ENCODE peak calls at places on chromosomes 2 and 18, in four cellular contexts. One of them, this sample, is unnamed.

GRCh38 chr2:26670171-26670570 is 22.4 kb upstream of the KCNK3 start:
- DNase-seq in NCI-H524: no peak
- DNase-seq in stimulated activated CD8-positive, alpha-beta memory T cell treated with anti-CD3 and anti-CD28 coated beads, Interleukin-15, amount 100 ng/mL, for 24 hours: no peak
- DNase-seq in AG08396: no peak
- DNase-seq in this sample: no peak

GRCh38 chr2:60516383-60516811 is 37.1 kb downstream of the BCL11A start:
- DNase-seq in NCI-H524: no peak
- DNase-seq in stimulated activated CD8-positive, alpha-beta memory T cell treated with anti-CD3 and anti-CD28 coated beads, Interleukin-15, amount 100 ng/mL, for 24 hours: no peak
- DNase-seq in AG08396: peak
- DNase-seq in this sample: no peak

GRCh38 chr2:187956906-187957534 is 334.7 kb upstream of the GULP1 start:
- DNase-seq in stimulated activated CD8-positive, alpha-beta memory T cell treated with anti-CD3 and anti-CD28 coated beads, Interleukin-15, amount 100 ng/mL, for 24 hours: no peak
- DNase-seq in NCI-H524: no peak
- DNase-seq in AG08396: peak
- DNase-seq in this sample: no peak

GRCh38 chr2:182822733-182823132 is 43.7 kb downstream of the FRZB start:
- DNase-seq in stimulated activated CD8-positive, alpha-beta memory T cell treated with anti-CD3 and anti-CD28 coated beads, Interleukin-15, amount 100 ng/mL, for 24 hours: no peak
- DNase-seq in NCI-H524: no peak
- DNase-seq in AG08396: no peak
- DNase-seq in this sample: no peak

GRCh38 chr2:176646033-176646615 is 376.9 kb downstream of the MTX2 start:
- DNase-seq in stimulated activated CD8-positive, alpha-beta memory T cell treated with anti-CD3 and anti-CD28 coated beads, Interleukin-15, amount 100 ng/mL, for 24 hours: no peak
- DNase-seq in NCI-H524: no peak
- DNase-seq in AG08396: no peak
- DNase-seq in this sample: no peak

GRCh38 chr2:106138904-106139574 is 55.1 kb downstream of the UXS1 start:
- DNase-seq in stimulated activated CD8-positive, alpha-beta memory T cell treated with anti-CD3 and anti-CD28 coated beads, Interleukin-15, amount 100 ng/mL, for 24 hours: no peak
- DNase-seq in NCI-H524: no peak
- DNase-seq in AG08396: no peak
- DNase-seq in this sample: no peak

GRCh38 chr18:29060349-29060748 is 883.4 kb upstream of the CDH2 start:
- DNase-seq in NCI-H524: no peak
- DNase-seq in AG08396: no peak
- DNase-seq in stimulated activated CD8-positive, alpha-beta memory T cell treated with anti-CD3 and anti-CD28 coated beads, Interleukin-15, amount 100 ng/mL, for 24 hours: no peak
- DNase-seq in this sample: no peak

GRCh38 chr2:65198737-65199136 is 28.9 kb upstream of the ACTR2 start:
- DNase-seq in stimulated activated CD8-positive, alpha-beta memory T cell treated with anti-CD3 and anti-CD28 coated beads, Interleukin-15, amount 100 ng/mL, for 24 hours: no peak
- DNase-seq in AG08396: peak
- DNase-seq in NCI-H524: no peak
- DNase-seq in this sample: no peak

GRCh38 chr2:146597291-146597690 is 1247.5 kb upstream of the ACVR2A start:
- DNase-seq in NCI-H524: no peak
- DNase-seq in stimulated activated CD8-positive, alpha-beta memory T cell treated with anti-CD3 and anti-CD28 coated beads, Interleukin-15, amount 100 ng/mL, for 24 hours: no peak
- DNase-seq in AG08396: no peak
- DNase-seq in this sample: no peak

GRCh38 chr2:237702439-237703397 is 75.3 kb downstream of the LRRFIP1 start:
- DNase-seq in NCI-H524: no peak
- DNase-seq in AG08396: peak
- DNase-seq in stimulated activated CD8-positive, alpha-beta memory T cell treated with anti-CD3 and anti-CD28 coated beads, Interleukin-15, amount 100 ng/mL, for 24 hours: no peak
- DNase-seq in this sample: no peak

GRCh38 chr2:18719978-18720775 is 130.8 kb upstream of the NT5C1B start:
- DNase-seq in stimulated activated CD8-positive, alpha-beta memory T cell treated with anti-CD3 and anti-CD28 coated beads, Interleukin-15, amount 100 ng/mL, for 24 hours: no peak
- DNase-seq in AG08396: peak
- DNase-seq in NCI-H524: no peak
- DNase-seq in this sample: no peak

GRCh38 chr2:240013343-240013742 is 11.8 kb downstream of the NDUFA10 start:
- DNase-seq in AG08396: peak
- DNase-seq in stimulated activated CD8-positive, alpha-beta memory T cell treated with anti-CD3 and anti-CD28 coated beads, Interleukin-15, amount 100 ng/mL, for 24 hours: no peak
- DNase-seq in NCI-H524: no peak
- DNase-seq in this sample: no peak

GRCh38 chr2:56589820-56590219 is 406.0 kb downstream of the CCDC85A start:
- DNase-seq in stimulated activated CD8-positive, alpha-beta memory T cell treated with anti-CD3 and anti-CD28 coated beads, Interleukin-15, amount 100 ng/mL, for 24 hours: no peak
- DNase-seq in AG08396: no peak
- DNase-seq in NCI-H524: no peak
- DNase-seq in this sample: no peak

GRCh38 chr2:28956890-28957289 is 24.2 kb upstream of the TOGARAM2 start:
- DNase-seq in AG08396: no peak
- DNase-seq in stimulated activated CD8-positive, alpha-beta memory T cell treated with anti-CD3 and anti-CD28 coated beads, Interleukin-15, amount 100 ng/mL, for 24 hours: no peak
- DNase-seq in NCI-H524: peak
- DNase-seq in this sample: no peak

GRCh38 chr2:71428472-71429383 is 24.6 kb upstream of the DYSF start:
- DNase-seq in AG08396: no peak
- DNase-seq in NCI-H524: no peak
- DNase-seq in stimulated activated CD8-positive, alpha-beta memory T cell treated with anti-CD3 and anti-CD28 coated beads, Interleukin-15, amount 100 ng/mL, for 24 hours: no peak
- DNase-seq in this sample: no peak

GRCh38 chr2:50591642-50592041 is 440.3 kb downstream of the NRXN1 start:
- DNase-seq in stimulated activated CD8-positive, alpha-beta memory T cell treated with anti-CD3 and anti-CD28 coated beads, Interleukin-15, amount 100 ng/mL, for 24 hours: no peak
- DNase-seq in AG08396: no peak
- DNase-seq in NCI-H524: no peak
- DNase-seq in this sample: no peak

GRCh38 chr2:23135481-23136100 is 249.4 kb upstream of the KLHL29 start:
- DNase-seq in stimulated activated CD8-positive, alpha-beta memory T cell treated with anti-CD3 and anti-CD28 coated beads, Interleukin-15, amount 100 ng/mL, for 24 hours: no peak
- DNase-seq in AG08396: no peak
- DNase-seq in NCI-H524: no peak
- DNase-seq in this sample: no peak

GRCh38 chr2:178450574-178451429 is at the start of the genes PJVK and PRKRA:
- DNase-seq in AG08396: peak
- DNase-seq in NCI-H524: peak
- DNase-seq in stimulated activated CD8-positive, alpha-beta memory T cell treated with anti-CD3 and anti-CD28 coated beads, Interleukin-15, amount 100 ng/mL, for 24 hours: peak
- DNase-seq in this sample: peak

GRCh38 chr2:20264629-20265028 is 39.7 kb upstream of the SDC1 start:
- DNase-seq in stimulated activated CD8-positive, alpha-beta memory T cell treated with anti-CD3 and anti-CD28 coated beads, Interleukin-15, amount 100 ng/mL, for 24 hours: no peak
- DNase-seq in AG08396: no peak
- DNase-seq in NCI-H524: no peak
- DNase-seq in this sample: no peak

GRCh38 chr2:151771599-151772358 is 37.5 kb upstream of the NEB start:
- DNase-seq in stimulated activated CD8-positive, alpha-beta memory T cell treated with anti-CD3 and anti-CD28 coated beads, Interleukin-15, amount 100 ng/mL, for 24 hours: no peak
- DNase-seq in NCI-H524: no peak
- DNase-seq in AG08396: peak
- DNase-seq in this sample: no peak

GRCh38 chr2:128441341-128442052 is 122.8 kb upstream of the HS6ST1 start:
- DNase-seq in stimulated activated CD8-positive, alpha-beta memory T cell treated with anti-CD3 and anti-CD28 coated beads, Interleukin-15, amount 100 ng/mL, for 24 hours: no peak
- DNase-seq in AG08396: no peak
- DNase-seq in NCI-H524: no peak
- DNase-seq in this sample: no peak

GRCh38 chr18:46213295-46213694 is 109.1 kb downstream of the HAUS1 start:
- DNase-seq in AG08396: peak
- DNase-seq in stimulated activated CD8-positive, alpha-beta memory T cell treated with anti-CD3 and anti-CD28 coated beads, Interleukin-15, amount 100 ng/mL, for 24 hours: no peak
- DNase-seq in NCI-H524: no peak
- DNase-seq in this sample: no peak

GRCh38 chr18:24121625-24122024 is 17.2 kb upstream of the CABYR start:
- DNase-seq in NCI-H524: no peak
- DNase-seq in AG08396: no peak
- DNase-seq in stimulated activated CD8-positive, alpha-beta memory T cell treated with anti-CD3 and anti-CD28 coated beads, Interleukin-15, amount 100 ng/mL, for 24 hours: no peak
- DNase-seq in this sample: no peak

GRCh38 chr18:710418-711300 is 1.8 kb downstream of the ENOSF1 start:
- DNase-seq in AG08396: no peak
- DNase-seq in stimulated activated CD8-positive, alpha-beta memory T cell treated with anti-CD3 and anti-CD28 coated beads, Interleukin-15, amount 100 ng/mL, for 24 hours: no peak
- DNase-seq in NCI-H524: peak
- DNase-seq in this sample: no peak

GRCh38 chr2:101873543-101873942 is 118.2 kb upstream of the IL1R2 start:
- DNase-seq in AG08396: no peak
- DNase-seq in stimulated activated CD8-positive, alpha-beta memory T cell treated with anti-CD3 and anti-CD28 coated beads, Interleukin-15, amount 100 ng/mL, for 24 hours: no peak
- DNase-seq in NCI-H524: peak
- DNase-seq in this sample: no peak

GRCh38 chr2:61762292-61762691 is 91.6 kb downstream of the FAM161A start:
- DNase-seq in stimulated activated CD8-positive, alpha-beta memory T cell treated with anti-CD3 and anti-CD28 coated beads, Interleukin-15, amount 100 ng/mL, for 24 hours: no peak
- DNase-seq in AG08396: no peak
- DNase-seq in NCI-H524: no peak
- DNase-seq in this sample: no peak

This sample was measured in Panc1.